ENCODE peak calls at places on chromosomes 11 and 22, in ten cellular contexts. B is ovary, Z is mucosa of descending colon, A is endothelial cell, K is colonic mucosa, S is prostate gland, U is cardiac fibroblast, R is fibroblast of mammary gland, Q is left ventricle myocardium inferior, G is HCT116. Y is an unnamed sample.

GRCh38 chr11:2374456-2375201 is 2.5 kb upstream of the CD81 start:
- DNase-seq in Z (no peak), Q (no peak), A (no peak), B (no peak), R (no peak), U (no peak), G (no peak), K (no peak), S (no peak), Y (no peak)

GRCh38 chr22:20530368-20531153 is 23.2 kb downstream of the MED15 start:
- DNase-seq in U (peak), Q (no peak), A (no peak), K (no peak), R (peak), Z (peak), G (peak), B (no peak), S (no peak), Y (no peak)

GRCh38 chr22:19085233-19086043 is 36.8 kb downstream of the DGCR2 start:
- DNase-seq in G (no peak), Z (no peak), A (peak), Q (no peak), R (peak), S (no peak), K (no peak), B (no peak), U (peak), Y (peak)

GRCh38 chr11:33268945-33269567 is 11.9 kb downstream of the HIPK3 start:
- DNase-seq in B (no peak), U (peak), A (no peak), Q (no peak), G (no peak), R (peak), K (no peak), Z (no peak), S (no peak), Y (no peak)

GRCh38 chr22:36577019-36577418 is 48.1 kb upstream of the EIF3D start:
- DNase-seq in Q (no peak), R (peak), U (peak), A (no peak), G (peak), S (no peak), K (no peak), B (no peak), Z (no peak), Y (no peak)

GRCh38 chr11:44611687-44612437 is 46.4 kb downstream of the CD82 start:
- DNase-seq in Q (peak), B (no peak), K (no peak), R (no peak), U (no peak), S (no peak), A (no peak), G (no peak), Z (peak), Y (no peak)

GRCh38 chr11:33015621-33016551 is at the start of gene DEPDC7:
- DNase-seq in B (peak), Z (peak), G (peak), R (peak), Q (peak), S (peak), K (peak), U (peak), A (peak), Y (peak)

GRCh38 chr22:30943368-30943767 is 25.2 kb downstream of the MORC2 start:
- DNase-seq in S (no peak), B (no peak), U (no peak), G (no peak), A (no peak), R (no peak), Z (no peak), K (no peak), Q (no peak), Y (no peak)

GRCh38 chr22:30931541-30932300 is 36.9 kb downstream of the MORC2 start:
- DNase-seq in U (no peak), R (no peak), Q (no peak), G (no peak), A (no peak), Z (no peak), B (no peak), S (no peak), K (no peak), Y (no peak)

GRCh38 chr11:35288311-35288710 is 131.0 kb downstream of the SLC1A2 start:
- DNase-seq in B (no peak), K (no peak), S (no peak), G (no peak), A (no peak), U (no peak), Q (no peak), R (no peak), Z (no peak), Y (no peak)

GRCh38 chr11:37718431-37718999 is 1120.5 kb upstream of the RAG2 start:
- DNase-seq in A (no peak), Q (no peak), B (no peak), U (peak), S (no peak), G (no peak), K (no peak), R (no peak), Z (no peak), Y (no peak)

GRCh38 chr11:68659158-68659921 is 25.0 kb upstream of the GAL start:
- DNase-seq in U (peak), K (no peak), Q (peak), G (no peak), S (peak), A (no peak), Z (no peak), R (peak), B (peak), Y (no peak)

GRCh38 chr11:10461276-10461790 is 6.3 kb downstream of the AMPD3 start:
- DNase-seq in S (no peak), U (no peak), G (no peak), B (no peak), R (no peak), K (no peak), A (no peak), Q (no peak), Z (no peak), Y (no peak)

GRCh38 chr11:925496-926301 is at the start of gene AP2A2:
- DNase-seq in U (peak), K (peak), A (peak), G (peak), R (peak), S (peak), B (peak), Q (peak), Z (peak), Y (peak)

GRCh38 chr11:2808850-2809847 is 76.4 kb downstream of the CDKN1C start:
- DNase-seq in A (no peak), Q (peak), K (no peak), S (no peak), G (no peak), B (peak), Z (peak), U (no peak), R (peak), Y (no peak)

GRCh38 chr11:104343578-104343977 is 179.6 kb upstream of the PDGFD start:
- DNase-seq in Z (no peak), R (peak), U (peak), K (no peak), S (no peak), A (no peak), Q (no peak), B (no peak), G (peak), Y (no peak)

DNA sequence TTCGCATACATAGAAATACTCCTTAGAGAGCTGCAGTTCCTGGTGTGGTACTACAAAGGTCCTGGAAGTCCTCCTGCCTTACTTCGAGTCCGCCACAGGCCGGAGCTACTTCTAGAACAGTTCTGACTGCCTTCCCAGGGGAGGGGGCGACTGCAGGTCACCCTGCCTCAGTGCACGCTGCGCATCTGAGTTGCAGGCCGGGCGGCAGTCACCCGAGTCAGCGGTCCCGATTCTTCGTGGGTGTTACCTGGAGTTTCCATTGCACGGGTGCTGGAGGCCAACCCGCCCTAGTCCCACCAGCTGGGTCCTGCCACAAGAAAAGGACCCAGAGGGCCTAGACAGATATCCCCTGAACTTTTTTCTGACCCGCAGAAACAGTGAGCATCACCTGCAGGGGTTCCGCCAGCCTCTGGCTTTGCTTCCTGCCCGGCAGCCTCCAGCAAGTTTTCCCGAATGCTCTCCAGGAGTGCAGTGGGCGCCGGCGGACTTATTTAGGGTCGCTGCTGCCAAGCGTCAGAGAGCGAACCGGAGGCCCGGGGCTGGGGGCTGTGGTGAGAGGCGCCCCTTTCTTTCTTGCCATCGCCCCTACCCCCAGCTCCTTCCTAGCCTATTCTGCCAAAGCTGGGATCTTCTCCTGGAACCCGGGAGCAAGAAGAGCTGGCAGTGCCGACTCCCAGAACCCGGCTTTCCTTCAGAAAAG is 1.7 kb upstream of the CALCB start:
- DNase-seq in Z (no peak), B (no peak), R (no peak), S (no peak), K (no peak), Q (no peak), G (no peak), A (no peak), U (no peak), Y (no peak)
- TF ChIP-seq CTCF in Z (no peak), B (no peak), R (no peak), S (no peak), K (no peak), Q (no peak), G (no peak), A (no peak), U (no peak), Y (no peak)

DNA sequence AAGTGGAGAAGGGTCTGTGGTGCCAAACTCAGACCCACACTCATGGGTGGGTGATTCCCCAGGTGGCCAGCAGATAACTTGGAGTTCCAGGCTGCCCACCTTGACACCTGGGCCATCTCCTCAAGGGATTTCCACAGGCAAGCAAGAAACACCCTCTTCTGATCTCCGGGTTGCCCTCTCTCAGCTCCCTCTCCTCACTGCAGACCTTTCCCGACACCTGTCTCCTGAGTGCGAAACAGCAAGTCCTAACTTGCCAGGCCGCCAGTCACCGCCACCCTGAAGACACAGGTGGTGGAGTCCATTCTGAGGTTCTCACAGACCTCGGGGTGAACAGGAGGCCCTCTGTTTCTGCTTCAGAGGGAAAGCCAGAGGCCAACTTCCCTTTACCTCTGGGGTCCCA is 16.6 kb downstream of the GALNT18 start:
- DNase-seq in B (no peak), U (no peak), Z (no peak), K (no peak), Q (no peak), G (no peak), R (no peak), A (no peak), S (no peak), Y (no peak)
- TF ChIP-seq CTCF in B (no peak), U (no peak), Z (no peak), K (no peak), Q (no peak), G (no peak), R (no peak), A (no peak), S (no peak), Y (no peak)

DNA sequence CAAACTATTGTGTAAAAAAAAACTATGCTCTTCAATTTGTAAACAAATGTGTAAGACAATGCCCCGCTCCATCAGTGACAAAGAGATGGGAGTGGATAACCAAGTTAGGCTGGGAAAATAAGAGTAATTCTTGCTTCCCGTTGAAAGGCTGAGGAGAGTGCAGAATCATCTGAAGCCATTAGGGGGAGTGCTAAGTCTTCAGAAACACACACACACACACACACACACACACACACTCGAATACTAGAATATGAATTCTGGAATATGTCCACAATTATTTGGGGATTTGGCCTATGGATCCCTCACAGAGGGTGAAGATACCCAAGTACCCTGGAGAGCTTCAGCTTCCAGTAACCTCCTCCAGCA is 27.8 kb upstream of the ROBO3 start:
- DNase-seq in B (no peak), Q (no peak), G (peak), A (peak), R (peak), S (no peak), U (peak), Z (no peak), K (peak), Y (peak)
- TF ChIP-seq CTCF in B (no peak), Q (no peak), G (peak), A (no peak), R (peak), S (no peak), U (peak), Z (no peak), K (no peak), Y (no peak)

GRCh38 chr22:45310331-45311032 is 748 bp downstream of the FAM118A start:
- DNase-seq in Z (peak), K (no peak), U (peak), S (no peak), G (no peak), Q (no peak), A (no peak), R (no peak), B (peak), Y (no peak)

GRCh38 chr22:45311033-45311531 is 1.3 kb downstream of the FAM118A start:
- DNase-seq in Q (no peak), Z (no peak), K (no peak), B (no peak), S (peak), R (no peak), G (no peak), A (no peak), U (no peak), Y (no peak)

GRCh38 chr22:45312415-45312814 is 2.7 kb downstream of the FAM118A start:
- DNase-seq in A (no peak), B (no peak), Q (no peak), R (no peak), S (no peak), Z (no peak), G (no peak), K (no peak), U (no peak), Y (no peak)

GRCh38 chr22:45308624-45309421 is 911 bp upstream of the FAM118A start:
- DNase-seq in Z (peak), G (peak), K (no peak), U (no peak), B (no peak), A (no peak), Q (no peak), S (no peak), R (no peak), Y (no peak)

GRCh38 chr22:45309422-45310227 is at the start of gene FAM118A:
- DNase-seq in B (peak), Q (peak), K (peak), Z (peak), G (peak), U (peak), S (peak), A (peak), R (peak), Y (peak)
- TF ChIP-seq CTCF in B (no peak), Q (peak), K (no peak), Z (peak), G (no peak), U (no peak), S (peak), A (no peak), R (no peak), Y (no peak)

DNA sequence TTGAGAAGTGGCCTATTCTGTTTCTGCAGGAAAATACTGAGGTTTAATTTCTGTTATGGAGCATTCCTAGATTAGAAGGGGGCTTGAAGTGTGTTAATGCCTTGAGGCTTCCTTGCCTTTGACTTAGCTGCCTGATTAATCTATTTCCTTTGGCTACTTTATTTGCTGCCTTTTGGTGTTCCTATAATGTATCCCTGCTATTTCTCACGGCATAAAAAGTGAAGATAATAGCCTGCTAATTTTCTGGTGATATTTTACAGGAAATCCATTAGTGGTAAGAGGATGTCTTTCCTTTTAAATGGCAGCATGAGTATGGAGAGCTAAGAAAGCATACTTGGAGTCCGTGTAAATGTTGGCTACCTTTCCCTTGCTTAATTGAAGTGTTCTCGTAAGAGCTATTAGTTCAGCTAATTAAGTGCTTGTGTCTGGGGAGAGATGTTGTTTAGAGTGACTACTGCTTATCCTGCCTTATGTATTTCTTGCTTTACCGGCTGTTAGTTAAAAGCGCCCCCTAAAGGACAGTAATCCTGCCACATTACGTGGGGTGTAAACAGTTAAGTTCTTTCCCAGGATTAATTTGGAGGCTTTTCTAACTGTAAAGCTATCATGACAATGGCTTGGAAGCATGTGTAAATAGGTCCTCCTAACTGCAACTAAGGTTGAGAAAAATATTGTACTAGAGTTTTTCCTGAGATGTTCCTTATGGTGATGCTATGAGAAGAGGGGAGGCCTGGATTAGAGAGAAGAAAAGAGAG is 45.6 kb downstream of the ZNF280B start:
- DNase-seq in U (peak), G (no peak), R (peak), S (no peak), Z (no peak), K (no peak), Q (no peak), A (no peak), B (no peak), Y (no peak)
- TF ChIP-seq CTCF in U (peak), G (peak), R (peak), S (no peak), Z (no peak), K (no peak), Q (no peak), A (no peak), B (no peak), Y (peak)

GRCh38 chr11:92960886-92961285 is 8.6 kb upstream of the MTNR1B start:
- DNase-seq in R (peak), U (no peak), G (no peak), B (no peak), S (no peak), A (no peak), K (no peak), Q (no peak), Z (no peak), Y (no peak)
- TF ChIP-seq CTCF in R (peak), U (no peak), G (no peak), B (no peak), S (no peak), A (no peak), K (no peak), Q (no peak), Z (no peak), Y (no peak)

GRCh38 chr11:74468521-74469280 is 1.4 kb upstream of the KCNE3 start:
- DNase-seq in B (no peak), R (no peak), A (no peak), S (no peak), K (no peak), Z (no peak), Q (no peak), U (peak), G (no peak), Y (no peak)

GRCh38 chr11:74471037-74471436 is 3.7 kb upstream of the KCNE3 start:
- DNase-seq in Z (no peak), S (no peak), U (no peak), K (no peak), Q (no peak), R (no peak), A (no peak), G (no peak), B (no peak), Y (no peak)

GRCh38 chr11:74468058-74468457 is 709 bp upstream of the KCNE3 start:
- DNase-seq in K (no peak), G (no peak), Z (no peak), Q (no peak), R (no peak), B (no peak), S (no peak), U (no peak), A (no peak), Y (no peak)

GRCh38 chr11:74472030-74472429 is 4.7 kb upstream of the KCNE3 start:
- DNase-seq in Z (no peak), S (no peak), U (no peak), B (no peak), K (no peak), G (no peak), A (no peak), R (no peak), Q (no peak), Y (no peak)

DNA sequence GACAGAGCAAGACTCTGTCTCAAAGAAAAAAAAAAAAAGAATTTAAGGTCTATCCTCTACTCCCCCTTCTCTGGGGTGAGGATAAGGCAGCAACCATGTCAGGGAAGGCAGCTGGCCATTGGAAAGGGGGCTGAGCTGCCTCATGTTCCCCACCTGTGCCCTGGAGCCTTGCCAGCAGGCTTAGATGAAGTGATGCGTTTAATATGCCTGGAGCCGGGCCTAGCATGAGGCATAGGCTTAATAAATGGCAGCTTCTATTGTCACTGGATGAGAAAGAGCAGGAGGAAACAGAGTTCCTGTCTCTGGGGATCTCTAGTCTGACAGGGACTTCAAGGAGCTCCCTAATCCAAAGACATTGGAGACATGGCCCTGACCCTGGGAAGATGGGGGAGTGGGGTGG is 3.2 kb upstream of the KCNE3 start:
- DNase-seq in U (no peak), R (no peak), Q (no peak), A (no peak), B (no peak), G (no peak), S (no peak), K (no peak), Z (no peak), Y (no peak)
- TF ChIP-seq CTCF in U (no peak), R (no peak), Q (no peak), A (no peak), B (no peak), G (no peak), S (no peak), K (no peak), Z (no peak), Y (no peak)

DNA sequence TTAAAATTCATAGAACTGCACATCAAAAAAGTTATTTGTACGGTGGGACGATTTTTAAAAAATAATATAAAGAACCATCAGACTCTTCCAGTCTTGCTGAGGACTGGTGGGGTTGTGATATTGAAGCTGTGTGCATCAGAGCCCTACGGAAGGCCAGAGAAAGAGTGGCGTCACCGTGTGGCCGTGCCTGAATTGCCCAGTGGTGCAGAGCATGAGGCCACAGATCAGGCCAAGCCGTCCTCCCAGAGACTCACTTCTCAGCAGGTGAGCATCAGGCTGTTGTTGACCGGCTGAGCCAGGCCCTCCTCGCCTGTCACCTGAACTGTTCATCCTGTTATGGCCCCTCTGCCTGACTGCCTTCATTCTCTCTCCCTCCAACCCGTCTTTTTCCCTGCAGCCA is 1013.9 kb downstream of the TBC1D22A start:
- DNase-seq in A (no peak), B (no peak), Q (no peak), G (no peak), R (no peak), S (no peak), Z (no peak), K (no peak), U (no peak), Y (no peak)
- TF ChIP-seq CTCF in A (no peak), B (no peak), Q (no peak), G (no peak), R (no peak), S (no peak), Z (no peak), K (no peak), U (no peak), Y (no peak)